ENCODE peak calls at places on chromosomes 1 and 21, in ten cellular contexts. One of them, this sample, is unnamed.

GRCh38 chr1:61585714-61586113 is 139.2 kb downstream of the TM2D1 start:
- DNase-seq in RCC 7860: no peak
- DNase-seq in HCEC 1CT: no peak
- DNase-seq in NCI-H1092: no peak
- DNase-seq in astrocyte of the spinal cord: no peak
- DNase-seq in memory B cell: no peak
- DNase-seq in WERI-Rb-1: no peak
- DNase-seq in PC-9: peak; percentile 48
- DNase-seq in HEK293T: no peak
- DNase-seq in RPMI8226: no peak
- DNase-seq in this sample: no peak

GRCh38 chr21:46185717-46186116 is 1.5 kb upstream of the SPATC1L start:
- DNase-seq in RCC 7860: no peak
- DNase-seq in HCEC 1CT: no peak
- DNase-seq in NCI-H1092: no peak
- DNase-seq in astrocyte of the spinal cord: no peak
- DNase-seq in memory B cell: no peak
- DNase-seq in WERI-Rb-1: no peak
- DNase-seq in PC-9: no peak
- DNase-seq in HEK293T: no peak
- DNase-seq in RPMI8226: no peak
- DNase-seq in this sample: no peak

GRCh38 chr1:61120998-61121397 is 38.6 kb downstream of the NFIA start:
- DNase-seq in RCC 7860: no peak
- DNase-seq in HCEC 1CT: peak; percentile 71
- DNase-seq in NCI-H1092: no peak
- DNase-seq in astrocyte of the spinal cord: peak; percentile 41
- DNase-seq in memory B cell: no peak
- DNase-seq in WERI-Rb-1: no peak
- DNase-seq in PC-9: no peak
- DNase-seq in HEK293T: no peak
- DNase-seq in RPMI8226: no peak
- DNase-seq in this sample: no peak

GRCh38 chr1:235069171-235069570 is 59.5 kb downstream of the TOMM20 start:
- DNase-seq in RCC 7860: peak; percentile 42
- DNase-seq in HCEC 1CT: no peak
- DNase-seq in NCI-H1092: no peak
- DNase-seq in astrocyte of the spinal cord: no peak
- DNase-seq in memory B cell: no peak
- DNase-seq in WERI-Rb-1: no peak
- DNase-seq in PC-9: no peak
- DNase-seq in HEK293T: no peak
- DNase-seq in RPMI8226: no peak
- DNase-seq in this sample: no peak

GRCh38 chr1:6688757-6689156 is 12.9 kb downstream of the DNAJC11 start:
- DNase-seq in RCC 7860: no peak
- DNase-seq in HCEC 1CT: peak; percentile 26
- DNase-seq in NCI-H1092: no peak
- DNase-seq in astrocyte of the spinal cord: peak; percentile 43
- DNase-seq in memory B cell: no peak
- DNase-seq in WERI-Rb-1: no peak
- DNase-seq in PC-9: no peak
- DNase-seq in HEK293T: no peak
- DNase-seq in RPMI8226: no peak
- DNase-seq in this sample: peak; percentile 18

GRCh38 chr1:63103682-63104081 is 218.7 kb upstream of the FOXD3 start:
- DNase-seq in RCC 7860: no peak
- DNase-seq in HCEC 1CT: no peak
- DNase-seq in NCI-H1092: no peak
- DNase-seq in astrocyte of the spinal cord: no peak
- DNase-seq in memory B cell: no peak
- DNase-seq in WERI-Rb-1: no peak
- DNase-seq in PC-9: no peak
- DNase-seq in HEK293T: no peak
- DNase-seq in RPMI8226: no peak
- DNase-seq in this sample: no peak

GRCh38 chr1:221620437-221621384 is 121.2 kb downstream of the DUSP10 start:
- DNase-seq in RCC 7860: peak; percentile 16
- DNase-seq in HCEC 1CT: peak; percentile 3
- DNase-seq in NCI-H1092: peak; percentile 45
- DNase-seq in astrocyte of the spinal cord: peak; percentile 4
- DNase-seq in memory B cell: no peak
- DNase-seq in WERI-Rb-1: no peak
- DNase-seq in PC-9: no peak
- DNase-seq in HEK293T: no peak
- DNase-seq in RPMI8226: no peak
- DNase-seq in this sample: peak; percentile 23

GRCh38 chr1:172109357-172109756 is 268.1 kb downstream of the DNM3 start:
- DNase-seq in RCC 7860: no peak
- DNase-seq in HCEC 1CT: peak; percentile 60
- DNase-seq in NCI-H1092: no peak
- DNase-seq in astrocyte of the spinal cord: no peak
- DNase-seq in memory B cell: no peak
- DNase-seq in WERI-Rb-1: no peak
- DNase-seq in PC-9: no peak
- DNase-seq in HEK293T: no peak
- DNase-seq in RPMI8226: no peak
- DNase-seq in this sample: peak; percentile 22

GRCh38 chr1:199978408-199978940 is 49.0 kb upstream of the NR5A2 start:
- DNase-seq in RCC 7860: no peak
- DNase-seq in HCEC 1CT: no peak
- DNase-seq in NCI-H1092: no peak
- DNase-seq in astrocyte of the spinal cord: no peak
- DNase-seq in memory B cell: no peak
- DNase-seq in WERI-Rb-1: no peak
- DNase-seq in PC-9: no peak
- DNase-seq in HEK293T: no peak
- DNase-seq in RPMI8226: no peak
- DNase-seq in this sample: peak; percentile 2

GRCh38 chr1:220926146-220926545 is 46.9 kb downstream of the HLX start:
- DNase-seq in RCC 7860: no peak
- DNase-seq in HCEC 1CT: peak; percentile 54
- DNase-seq in NCI-H1092: peak; percentile 54
- DNase-seq in astrocyte of the spinal cord: peak; percentile 7
- DNase-seq in memory B cell: no peak
- DNase-seq in WERI-Rb-1: no peak
- DNase-seq in PC-9: no peak
- DNase-seq in HEK293T: no peak
- DNase-seq in RPMI8226: no peak
- DNase-seq in this sample: peak; percentile 7

GRCh38 chr21:44365251-44365966 is 12.0 kb downstream of the TRPM2 start:
- DNase-seq in RCC 7860: no peak
- DNase-seq in HCEC 1CT: no peak
- DNase-seq in NCI-H1092: no peak
- DNase-seq in astrocyte of the spinal cord: no peak
- DNase-seq in memory B cell: no peak
- DNase-seq in WERI-Rb-1: no peak
- DNase-seq in PC-9: no peak
- DNase-seq in HEK293T: no peak
- DNase-seq in RPMI8226: no peak
- DNase-seq in this sample: no peak

GRCh38 chr1:178337091-178337726 is 159.6 kb downstream of the CLEC20A start:
- DNase-seq in RCC 7860: no peak
- DNase-seq in HCEC 1CT: peak; percentile 42
- DNase-seq in NCI-H1092: no peak
- DNase-seq in astrocyte of the spinal cord: no peak
- DNase-seq in memory B cell: no peak
- DNase-seq in WERI-Rb-1: no peak
- DNase-seq in PC-9: no peak
- DNase-seq in HEK293T: no peak
- DNase-seq in RPMI8226: no peak
- DNase-seq in this sample: no peak

GRCh38 chr1:109668123-109668800 is 405 bp downstream of the GSTM2 start:
- DNase-seq in RCC 7860: no peak
- DNase-seq in HCEC 1CT: no peak
- DNase-seq in NCI-H1092: no peak
- DNase-seq in astrocyte of the spinal cord: no peak
- DNase-seq in memory B cell: no peak
- DNase-seq in WERI-Rb-1: peak; percentile 20
- DNase-seq in PC-9: no peak
- DNase-seq in HEK293T: peak; percentile 10
- DNase-seq in RPMI8226: no peak
- DNase-seq in this sample: peak; percentile 0

GRCh38 chr1:20600156-20600555 is 11.3 kb downstream of the CDA start:
- DNase-seq in RCC 7860: no peak
- DNase-seq in HCEC 1CT: no peak
- DNase-seq in NCI-H1092: no peak
- DNase-seq in astrocyte of the spinal cord: no peak
- DNase-seq in memory B cell: no peak
- DNase-seq in WERI-Rb-1: no peak
- DNase-seq in PC-9: no peak
- DNase-seq in HEK293T: no peak
- DNase-seq in RPMI8226: no peak
- DNase-seq in this sample: no peak

GRCh38 chr1:14138135-14138506 is 438.1 kb downstream of the PRDM2 start:
- DNase-seq in RCC 7860: peak; percentile 34
- DNase-seq in HCEC 1CT: no peak
- DNase-seq in NCI-H1092: no peak
- DNase-seq in astrocyte of the spinal cord: no peak
- DNase-seq in memory B cell: no peak
- DNase-seq in WERI-Rb-1: no peak
- DNase-seq in PC-9: no peak
- DNase-seq in HEK293T: no peak
- DNase-seq in RPMI8226: no peak
- DNase-seq in this sample: no peak

GRCh38 chr21:27225142-27225541 is 258.3 kb upstream of the ADAMTS5 start:
- DNase-seq in RCC 7860: no peak
- DNase-seq in HCEC 1CT: peak; percentile 48
- DNase-seq in NCI-H1092: no peak
- DNase-seq in astrocyte of the spinal cord: peak; percentile 23
- DNase-seq in memory B cell: no peak
- DNase-seq in WERI-Rb-1: no peak
- DNase-seq in PC-9: no peak
- DNase-seq in HEK293T: no peak
- DNase-seq in RPMI8226: no peak
- DNase-seq in this sample: peak; percentile 57

GRCh38 chr21:35024071-35024420 is 25.1 kb downstream of the RUNX1 start:
- DNase-seq in RCC 7860: no peak
- DNase-seq in HCEC 1CT: no peak
- DNase-seq in NCI-H1092: no peak
- DNase-seq in astrocyte of the spinal cord: no peak
- DNase-seq in memory B cell: no peak
- DNase-seq in WERI-Rb-1: no peak
- DNase-seq in PC-9: no peak
- DNase-seq in HEK293T: no peak
- DNase-seq in RPMI8226: no peak
- DNase-seq in this sample: no peak

GRCh38 chr1:207336559-207337467 is 15.3 kb downstream of the CD55 start:
- DNase-seq in RCC 7860: no peak
- DNase-seq in HCEC 1CT: peak; percentile 83
- DNase-seq in NCI-H1092: no peak
- DNase-seq in astrocyte of the spinal cord: peak; percentile 79
- DNase-seq in memory B cell: peak; percentile 76
- DNase-seq in WERI-Rb-1: no peak
- DNase-seq in PC-9: no peak
- DNase-seq in HEK293T: no peak
- DNase-seq in RPMI8226: peak; percentile 61
- DNase-seq in this sample: peak; percentile 90

GRCh38 chr1:21537932-21538630 is 28.9 kb downstream of the ALPL start:
- DNase-seq in RCC 7860: no peak
- DNase-seq in HCEC 1CT: no peak
- DNase-seq in NCI-H1092: no peak
- DNase-seq in astrocyte of the spinal cord: peak; percentile 66
- DNase-seq in memory B cell: no peak
- DNase-seq in WERI-Rb-1: no peak
- DNase-seq in PC-9: no peak
- DNase-seq in HEK293T: no peak
- DNase-seq in RPMI8226: no peak
- DNase-seq in this sample: no peak

GRCh38 chr1:831522-831921 is 92.2 kb upstream of the SAMD11 start:
- DNase-seq in RCC 7860: no peak
- DNase-seq in HCEC 1CT: no peak
- DNase-seq in NCI-H1092: no peak
- DNase-seq in astrocyte of the spinal cord: no peak
- DNase-seq in memory B cell: no peak
- DNase-seq in WERI-Rb-1: no peak
- DNase-seq in PC-9: no peak
- DNase-seq in HEK293T: no peak
- DNase-seq in RPMI8226: no peak
- DNase-seq in this sample: no peak

GRCh38 chr1:27122652-27123051 is 32.3 kb downstream of the SLC9A1 start:
- DNase-seq in RCC 7860: peak; percentile 70
- DNase-seq in HCEC 1CT: peak; percentile 74
- DNase-seq in NCI-H1092: no peak
- DNase-seq in astrocyte of the spinal cord: peak; percentile 63
- DNase-seq in memory B cell: no peak
- DNase-seq in WERI-Rb-1: peak; percentile 40
- DNase-seq in PC-9: peak; percentile 67
- DNase-seq in HEK293T: peak; percentile 60
- DNase-seq in RPMI8226: no peak
- DNase-seq in this sample: peak; percentile 73

GRCh38 chr1:161071886-161072371 is 2.2 kb upstream of the ARHGAP30 start:
- DNase-seq in RCC 7860: no peak
- DNase-seq in HCEC 1CT: peak; percentile 43
- DNase-seq in NCI-H1092: peak; percentile 4
- DNase-seq in astrocyte of the spinal cord: peak; percentile 21
- DNase-seq in memory B cell: peak; percentile 40
- DNase-seq in WERI-Rb-1: peak; percentile 84
- DNase-seq in PC-9: peak; percentile 50
- DNase-seq in HEK293T: peak; percentile 71
- DNase-seq in RPMI8226: peak; percentile 76
- DNase-seq in this sample: no peak

GRCh38 chr1:39213511-39214002 is 9.1 kb downstream of the MACF1 start:
- DNase-seq in RCC 7860: peak; percentile 57
- DNase-seq in HCEC 1CT: peak; percentile 76
- DNase-seq in NCI-H1092: no peak
- DNase-seq in astrocyte of the spinal cord: peak; percentile 53
- DNase-seq in memory B cell: no peak
- DNase-seq in WERI-Rb-1: peak; percentile 18
- DNase-seq in PC-9: peak; percentile 37
- DNase-seq in HEK293T: no peak
- DNase-seq in RPMI8226: no peak
- DNase-seq in this sample: peak; percentile 83

GRCh38 chr1:40041466-40041838 is 923 bp downstream of the CAP1 start:
- DNase-seq in RCC 7860: no peak
- DNase-seq in HCEC 1CT: no peak
- DNase-seq in NCI-H1092: no peak
- DNase-seq in astrocyte of the spinal cord: no peak
- DNase-seq in memory B cell: no peak
- DNase-seq in WERI-Rb-1: no peak
- DNase-seq in PC-9: no peak
- DNase-seq in HEK293T: no peak
- DNase-seq in RPMI8226: no peak
- DNase-seq in this sample: no peak

GRCh38 chr1:150577557-150578277 is 1.7 kb downstream of the MCL1 start:
- DNase-seq in RCC 7860: no peak
- DNase-seq in HCEC 1CT: no peak
- DNase-seq in NCI-H1092: no peak
- DNase-seq in astrocyte of the spinal cord: peak; percentile 60
- DNase-seq in memory B cell: no peak
- DNase-seq in WERI-Rb-1: no peak
- DNase-seq in PC-9: no peak
- DNase-seq in HEK293T: no peak
- DNase-seq in RPMI8226: peak; percentile 38
- DNase-seq in this sample: peak; percentile 43

GRCh38 chr1:201792534-201793305 is 36.2 kb upstream of the IPO9 start:
- DNase-seq in RCC 7860: peak; percentile 83
- DNase-seq in HCEC 1CT: peak; percentile 82
- DNase-seq in NCI-H1092: peak; percentile 79
- DNase-seq in astrocyte of the spinal cord: peak; percentile 87
- DNase-seq in memory B cell: peak; percentile 41
- DNase-seq in WERI-Rb-1: peak; percentile 95
- DNase-seq in PC-9: peak; percentile 73
- DNase-seq in HEK293T: peak; percentile 90
- DNase-seq in RPMI8226: peak; percentile 82
- DNase-seq in this sample: peak; percentile 85

GRCh38 chr1:170218261-170218660 is 72.5 kb downstream of the NTMT2 start:
- DNase-seq in RCC 7860: no peak
- DNase-seq in HCEC 1CT: no peak
- DNase-seq in NCI-H1092: no peak
- DNase-seq in astrocyte of the spinal cord: no peak
- DNase-seq in memory B cell: no peak
- DNase-seq in WERI-Rb-1: no peak
- DNase-seq in PC-9: no peak
- DNase-seq in HEK293T: no peak
- DNase-seq in RPMI8226: no peak
- DNase-seq in this sample: peak; percentile 23

GRCh38 chr1:117815105-117815812 is 114.2 kb downstream of the GDAP2 start:
- DNase-seq in RCC 7860: no peak
- DNase-seq in HCEC 1CT: peak; percentile 66
- DNase-seq in NCI-H1092: no peak
- DNase-seq in astrocyte of the spinal cord: peak; percentile 70
- DNase-seq in memory B cell: no peak
- DNase-seq in WERI-Rb-1: no peak
- DNase-seq in PC-9: no peak
- DNase-seq in HEK293T: no peak
- DNase-seq in RPMI8226: no peak
- DNase-seq in this sample: peak; percentile 70